ENCODE peak calls at places on chromosome 5, in nine cellular contexts. I is fibroblast of lung, Y is left ventricle myocardium inferior, P is lower lobe of right lung, B is astrocyte, X is foreskin fibroblast, T is gastrocnemius medialis, L is HCT116, C is AG04450. M is an unnamed sample.

GRCh38 chr5:157464518-157465171 is 4.6 kb downstream of the NIPAL4 start:
- DNase-seq in I (peak), Y (no peak), P (no peak), B (peak), X (peak), T (peak), L (peak), C (peak), M (no peak)

GRCh38 chr5:14268738-14269137 is 125.6 kb downstream of the TRIO start:
- DNase-seq in I (peak), Y (no peak), P (no peak), B (peak), X (peak), T (peak), L (no peak), C (no peak), M (no peak)

GRCh38 chr5:39091940-39092580 is 17.9 kb upstream of the RICTOR start:
- DNase-seq in I (no peak), Y (no peak), P (no peak), B (no peak), X (no peak), T (no peak), L (no peak), C (no peak), M (no peak)

GRCh38 chr5:168819004-168819626 is 239.9 kb upstream of the PANK3 start:
- DNase-seq in I (no peak), Y (no peak), P (no peak), B (no peak), X (no peak), T (no peak), L (no peak), C (no peak), M (no peak)

GRCh38 chr5:157612071-157612476 is 36.5 kb upstream of the ADAM19 start:
- DNase-seq in I (peak), Y (no peak), P (no peak), B (peak), X (no peak), T (no peak), L (no peak), C (no peak), M (no peak)

GRCh38 chr5:74340476-74340875 is 300.1 kb downstream of the ENC1 start:
- DNase-seq in I (no peak), Y (no peak), P (no peak), B (no peak), X (no peak), T (no peak), L (no peak), C (no peak), M (no peak)

GRCh38 chr5:135608761-135609443 is 30.1 kb upstream of the CXCL14 start:
- DNase-seq in I (no peak), Y (no peak), P (no peak), B (no peak), X (no peak), T (no peak), L (no peak), C (no peak), M (peak)

GRCh38 chr5:136656811-136657210 is 291.5 kb upstream of the TRPC7 start:
- DNase-seq in I (no peak), Y (no peak), P (no peak), B (peak), X (peak), T (no peak), L (no peak), C (no peak), M (no peak)

GRCh38 chr5:72653586-72653985 is 146.4 kb upstream of the ZNF366 start:
- DNase-seq in I (no peak), Y (no peak), P (no peak), B (no peak), X (peak), T (no peak), L (no peak), C (no peak), M (peak)

GRCh38 chr5:148904440-148904839 is 78.0 kb downstream of the ADRB2 start:
- DNase-seq in I (no peak), Y (peak), P (no peak), B (no peak), X (no peak), T (peak), L (no peak), C (no peak), M (no peak)

DNA sequence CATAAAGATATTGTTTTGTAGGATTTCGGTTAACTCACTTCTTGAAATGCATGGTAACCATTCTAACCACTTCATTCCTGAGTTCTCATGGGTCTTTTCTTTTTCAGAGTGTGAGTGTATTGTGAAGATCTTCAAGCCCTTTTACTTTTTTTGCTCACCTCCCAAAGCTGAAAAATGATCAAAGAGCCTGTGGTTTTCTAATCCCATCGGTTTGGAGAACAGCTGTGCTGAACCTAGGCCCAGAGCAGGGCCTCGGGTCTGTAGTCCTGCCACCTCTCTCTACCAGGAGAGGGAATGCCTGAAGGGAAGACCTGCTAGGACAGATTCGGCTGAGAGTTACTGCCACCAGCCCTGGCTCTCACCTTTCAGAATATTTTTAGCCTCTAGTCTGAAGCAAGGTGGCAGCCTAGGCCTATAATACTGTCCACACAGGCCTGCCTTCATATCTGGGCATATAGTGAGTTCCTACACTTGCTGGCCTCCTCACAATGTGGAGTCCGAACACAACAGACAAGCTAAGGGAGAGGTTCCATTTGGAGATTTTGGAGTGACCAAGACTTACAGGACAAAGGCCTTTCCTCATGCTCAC is 13.8 kb downstream of the RGMB start:
- DNase-seq in I (no peak), Y (no peak), P (no peak), B (no peak), X (peak), T (peak), L (no peak), C (no peak), M (no peak)
- TF ChIP-seq CTCF in I (no peak), Y (peak), P (no peak), B (no peak), X (no peak), T (peak), L (no peak), C (no peak), M (no peak)

GRCh38 chr5:4036861-4037260 is 441.2 kb downstream of the IRX1 start:
- DNase-seq in I (no peak), Y (no peak), P (no peak), B (no peak), X (no peak), T (no peak), L (no peak), C (no peak), M (no peak)
- H3K4me3 ChIP-seq in I (no peak), Y (peak), P (no peak), B (no peak), X (no peak), T (no peak), L (no peak), C (no peak), M (no peak)

DNA sequence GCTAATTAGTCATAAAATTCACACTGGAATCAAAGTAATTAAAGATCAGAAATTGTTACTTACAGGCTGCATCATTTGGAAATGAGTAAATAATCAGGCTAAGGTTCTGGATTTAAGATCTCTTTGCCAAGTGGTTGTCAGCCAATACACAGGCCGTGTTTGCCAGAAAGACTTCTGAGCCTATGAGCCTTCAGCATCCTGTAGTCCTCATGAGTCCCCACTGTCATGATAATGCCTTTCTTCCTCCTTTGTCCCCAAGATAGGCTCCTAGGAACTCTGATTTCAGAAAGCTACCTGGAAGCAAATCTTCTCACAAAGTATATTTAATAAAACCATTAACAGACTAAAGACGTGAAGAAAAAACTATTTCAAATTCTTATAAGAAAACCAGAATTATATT is 810.5 kb downstream of the DNAH5 start:
- DNase-seq in I (no peak), Y (no peak), P (no peak), B (no peak), X (no peak), T (no peak), L (no peak), C (no peak), M (no peak)
- TF ChIP-seq CTCF in I (no peak), Y (no peak), P (no peak), B (no peak), X (no peak), T (no peak), L (no peak), C (no peak), M (no peak)

GRCh38 chr5:902129-902916 is 9.6 kb downstream of the TRIP13 start:
- DNase-seq in I (no peak), Y (no peak), P (peak), B (no peak), X (no peak), T (no peak), L (no peak), C (no peak), M (no peak)
- H3K4me3 ChIP-seq in I (no peak), Y (no peak), P (no peak), B (no peak), X (no peak), T (no peak), L (no peak), C (no peak), M (no peak)

GRCh38 chr5:170809551-170809950 is 26.0 kb downstream of the GABRP start:
- DNase-seq in I (peak), Y (no peak), P (no peak), B (peak), X (peak), T (no peak), L (peak), C (peak), M (peak)
- TF ChIP-seq CTCF in I (peak), Y (peak), P (peak), B (peak), X (peak), T (no peak), L (no peak), C (peak), M (no peak)

GRCh38 chr5:36047375-36048160 is 19.1 kb downstream of the UGT3A2 start:
- DNase-seq in I (no peak), Y (no peak), P (no peak), B (no peak), X (no peak), T (no peak), L (no peak), C (no peak), M (peak)
- H3K4me3 ChIP-seq in I (no peak), Y (no peak), P (no peak), B (no peak), X (no peak), T (no peak), L (no peak), C (no peak), M (no peak)

DNA sequence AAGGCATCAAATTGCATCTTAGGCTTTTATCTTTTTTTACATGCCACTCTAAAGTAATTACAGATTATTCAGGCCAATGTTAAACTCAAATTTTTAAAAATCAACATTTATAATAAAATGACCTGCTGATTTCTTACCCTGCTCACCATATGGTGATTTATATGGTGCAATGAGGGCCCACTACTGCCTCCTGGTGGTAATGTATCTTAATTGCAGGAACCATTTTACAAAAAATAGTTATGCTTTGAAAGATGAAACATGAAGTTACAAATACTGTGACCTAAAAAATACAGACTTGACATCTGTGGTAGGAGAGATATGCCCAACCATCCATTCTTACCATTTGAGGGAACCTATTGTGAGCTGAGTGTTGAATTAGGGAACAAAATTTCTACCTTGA is 292.6 kb upstream of the TAS2R1 start:
- DNase-seq in I (no peak), Y (no peak), P (no peak), B (no peak), X (no peak), T (no peak), L (no peak), C (no peak), M (no peak)
- TF ChIP-seq CTCF in I (peak), Y (no peak), P (peak), B (no peak), X (peak), T (no peak), L (peak), C (peak), M (peak)